ENCODE peak calls at places on chromosomes 6 and 20, in four cellular contexts. L is adrenal gland, G is pancreas, H is ascending aorta. F is an unnamed sample.
A peak's percentile ranks its signal among the peaks of the same experiment; 100 is the strongest.

GRCh38 chr6:4316867-4317400 is 181.6 kb upstream of the ECI2 start:
- DNase-seq in L (peak; percentile 71), G (peak; percentile 38), H (peak; percentile 37), F (peak; percentile 71)

GRCh38 chr6:47308223-47308567 is 1.5 kb downstream of the TNFRSF21 start:
- DNase-seq in L (no peak), G (no peak), H (no peak), F (no peak)

GRCh38 chr6:111789593-111789992 is 83.7 kb downstream of the FYN start:
- DNase-seq in L (no peak), G (no peak), H (no peak), F (no peak)

GRCh38 chr6:125832396-125832795 is 41.6 kb downstream of the NCOA7 start:
- DNase-seq in L (no peak), G (no peak), H (no peak), F (no peak)

GRCh38 chr20:62010551-62011402 is 54.9 kb downstream of the TAF4 start:
- DNase-seq in L (peak; percentile 66), G (no peak), H (no peak), F (peak; percentile 53)

GRCh38 chr6:90294989-90295853 is 1.4 kb downstream of the BACH2 start:
- DNase-seq in L (no peak), G (peak; percentile 33), H (no peak), F (peak; percentile 32)

GRCh38 chr6:36029464-36029863 is 1.9 kb downstream of the MAPK14 start:
- DNase-seq in L (no peak), G (no peak), H (no peak), F (no peak)

GRCh38 chr6:21587182-21587924 is 6.2 kb upstream of the SOX4 start:
- DNase-seq in L (peak; percentile 71), G (peak; percentile 73), H (no peak), F (peak; percentile 72)

GRCh38 chr6:16132909-16133308 is 4.0 kb downstream of the MYLIP start:
- DNase-seq in L (no peak), G (no peak), H (no peak), F (no peak)

GRCh38 chr6:79544939-79545450 is 7.8 kb upstream of the LCA5 start:
- DNase-seq in L (peak; percentile 93), G (peak; percentile 33), H (peak; percentile 48), F (peak; percentile 53)

GRCh38 chr6:36820700-36821580 is 18.3 kb downstream of the CPNE5 start:
- DNase-seq in L (no peak), G (no peak), H (no peak), F (no peak)

GRCh38 chr20:41150664-41151063 is 13.3 kb downstream of the PLCG1 start:
- DNase-seq in L (no peak), G (no peak), H (no peak), F (no peak)

GRCh38 chr20:54234991-54235390 is 27.1 kb downstream of the PFDN4 start:
- DNase-seq in L (no peak), G (no peak), H (no peak), F (no peak)

GRCh38 chr20:3797592-3798404 is 1.7 kb downstream of the CDC25B start:
- DNase-seq in L (no peak), G (no peak), H (no peak), F (peak; percentile 65)

GRCh38 chr6:116352515-116353471 is 18.0 kb upstream of the DSE start:
- DNase-seq in L (no peak), G (no peak), H (no peak), F (no peak)

GRCh38 chr6:116210750-116211425 is 43.0 kb downstream of the TSPYL4 start:
- DNase-seq in L (peak; percentile 86), G (no peak), H (no peak), F (no peak)

GRCh38 chr6:143139239-143139784 is 78.6 kb downstream of the AIG1 start:
- DNase-seq in L (no peak), G (no peak), H (no peak), F (no peak)

GRCh38 chr6:139452176-139452876 is 77.9 kb upstream of the CITED2 start:
- DNase-seq in L (no peak), G (no peak), H (no peak), F (no peak)

GRCh38 chr6:170073846-170074245 is 217.0 kb downstream of the DLL1 start:
- DNase-seq in L (peak; percentile 43), G (peak; percentile 0), H (no peak), F (peak; percentile 2)

GRCh38 chr6:155328539-155329459 is 14.5 kb upstream of the TFB1M start:
- DNase-seq in L (no peak), G (peak; percentile 65), H (no peak), F (peak; percentile 41)

GRCh38 chr20:59948828-59949720 is 8.9 kb downstream of the FAM217B start:
- DNase-seq in L (no peak), G (no peak), H (no peak), F (no peak)

GRCh38 chr6:137271245-137272183 is 52.3 kb upstream of the IFNGR1 start:
- DNase-seq in L (no peak), G (no peak), H (no peak), F (no peak)

GRCh38 chr6:30876039-30876730 is 8.1 kb upstream of the DDR1 start:
- DNase-seq in L (peak; percentile 91), G (no peak), H (no peak), F (no peak)

GRCh38 chr20:6038256-6038655 is 15.6 kb downstream of the LRRN4 start:
- DNase-seq in L (no peak), G (no peak), H (no peak), F (no peak)

GRCh38 chr6:137494967-137495595 is 887 bp upstream of the OLIG3 start:
- DNase-seq in L (no peak), G (no peak), H (no peak), F (no peak)

GRCh38 chr6:93036835-93037234 is 382.5 kb downstream of the EPHA7 start:
- DNase-seq in L (no peak), G (no peak), H (no peak), F (no peak)

GRCh38 chr6:107152633-107153032 is 37.3 kb upstream of the BEND3 start:
- DNase-seq in L (no peak), G (peak; percentile 21), H (no peak), F (peak; percentile 57)

GRCh38 chr20:56278205-56278604 is 29.7 kb downstream of the MC3R start:
- DNase-seq in L (no peak), G (no peak), H (no peak), F (no peak)

GRCh38 chr6:169986171-169986847 is 234.9 kb downstream of the ERMARD start:
- DNase-seq in L (no peak), G (no peak), H (no peak), F (no peak)

GRCh38 chr6:51213806-51214205 is 395.1 kb downstream of the TFAP2B start:
- DNase-seq in L (no peak), G (no peak), H (no peak), F (no peak)

GRCh38 chr6:151161363-151161762 is 78.4 kb upstream of the AKAP12 start:
- DNase-seq in L (no peak), G (no peak), H (no peak), F (no peak)

GRCh38 chr6:83057705-83058321 is 7.8 kb downstream of the UBE3D start:
- DNase-seq in L (peak; percentile 75), G (no peak), H (no peak), F (peak; percentile 26)

DNA sequence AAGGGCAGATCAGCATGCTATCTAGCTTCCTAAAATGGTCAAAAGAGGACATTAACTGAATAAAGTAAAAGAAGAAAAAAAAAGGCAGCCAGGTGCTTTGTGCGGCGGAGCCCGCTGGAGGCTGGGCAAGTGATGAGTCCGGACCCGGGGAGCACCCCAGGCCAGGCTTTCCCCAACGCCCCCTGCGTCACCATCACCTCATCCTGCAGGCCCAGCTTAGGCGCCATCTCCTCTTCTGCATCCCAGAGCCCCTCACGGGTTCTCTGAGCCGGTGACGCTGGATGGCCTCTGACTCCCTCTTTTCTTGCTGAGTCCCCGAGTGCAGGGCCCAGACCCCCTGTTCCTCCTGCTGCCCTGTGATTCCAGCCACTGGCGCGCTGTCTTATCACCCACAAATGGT is 250.1 kb downstream of the TBXT start:
- DNase-seq in L (no peak), G (no peak), H (no peak), F (no peak)
- H3K4me1 ChIP-seq in L (no peaks in the 10 kb centered on the region), G (no peaks in the 10 kb centered on the region), H (no peaks in the 10 kb centered on the region), F (no peaks in the 10 kb centered on the region)

GRCh38 chr20:47353224-47353696 is 3.2 kb downstream of the ZMYND8 start:
- DNase-seq in L (no peak), G (no peak), H (no peak), F (no peak)

GRCh38 chr20:47354710-47355488 is 1.6 kb downstream of the ZMYND8 start:
- DNase-seq in L (no peak), G (no peak), H (no peak), F (no peak)

GRCh38 chr20:47353697-47354387 is 2.7 kb downstream of the ZMYND8 start:
- DNase-seq in L (no peak), G (no peak), H (no peak), F (no peak)

GRCh38 chr20:47355489-47356219 is 845 bp downstream of the ZMYND8 start:
- DNase-seq in L (no peak), G (no peak), H (no peak), F (no peak)

DNA sequence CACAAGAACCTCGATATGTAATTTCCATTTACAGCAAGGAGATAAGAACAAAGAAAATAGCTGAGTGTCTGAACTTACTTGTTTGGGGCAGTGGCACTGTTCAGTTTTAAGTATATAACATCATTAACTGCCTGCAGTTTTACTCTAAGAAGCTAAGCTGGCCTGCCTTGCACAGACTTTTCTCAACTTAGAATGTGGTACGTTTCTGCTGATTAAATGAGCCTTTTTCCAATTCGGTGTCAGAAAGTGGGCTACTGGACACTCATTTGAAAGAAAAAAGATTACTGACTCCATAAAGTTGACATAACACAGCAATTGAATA is 2.1 kb downstream of the ZMYND8 start:
- DNase-seq in L (no peak), G (no peak), H (no peak), F (no peak)
- H3K4me1 ChIP-seq in L (peaks cover 100% of the 10 kb centered on the region), G (peaks cover 88% of the 10 kb centered on the region), H (peaks cover 93% of the 10 kb centered on the region), F (peaks cover 89% of the 10 kb centered on the region)

GRCh38 chr20:32357869-32358631 is at the start of gene ASXL1:
- DNase-seq in L (peak; percentile 98), G (peak; percentile 99), H (peak; percentile 84), F (peak; percentile 97)
- H3K4me1 ChIP-seq in L (peaks cover 55% of the 10 kb centered on the region), G (peaks cover 12% of the 10 kb centered on the region), H (peaks cover 19% of the 10 kb centered on the region), F (peaks cover 4% of the 10 kb centered on the region)

GRCh38 chr6:152299336-152299735 is 337.8 kb downstream of the SYNE1 start:
- DNase-seq in L (no peak), G (no peak), H (no peak), F (no peak)

GRCh38 chr6:152298055-152298647 is 339.0 kb downstream of the SYNE1 start:
- DNase-seq in L (no peak), G (no peak), H (no peak), F (no peak)

GRCh38 chr6:152300517-152300916 is 336.6 kb downstream of the SYNE1 start:
- DNase-seq in L (no peak), G (no peak), H (no peak), F (no peak)

GRCh38 chr6:152301806-152302568 is 335.2 kb downstream of the SYNE1 start:
- DNase-seq in L (peak; percentile 94), G (peak; percentile 69), H (peak; percentile 61), F (peak; percentile 86)

DNA sequence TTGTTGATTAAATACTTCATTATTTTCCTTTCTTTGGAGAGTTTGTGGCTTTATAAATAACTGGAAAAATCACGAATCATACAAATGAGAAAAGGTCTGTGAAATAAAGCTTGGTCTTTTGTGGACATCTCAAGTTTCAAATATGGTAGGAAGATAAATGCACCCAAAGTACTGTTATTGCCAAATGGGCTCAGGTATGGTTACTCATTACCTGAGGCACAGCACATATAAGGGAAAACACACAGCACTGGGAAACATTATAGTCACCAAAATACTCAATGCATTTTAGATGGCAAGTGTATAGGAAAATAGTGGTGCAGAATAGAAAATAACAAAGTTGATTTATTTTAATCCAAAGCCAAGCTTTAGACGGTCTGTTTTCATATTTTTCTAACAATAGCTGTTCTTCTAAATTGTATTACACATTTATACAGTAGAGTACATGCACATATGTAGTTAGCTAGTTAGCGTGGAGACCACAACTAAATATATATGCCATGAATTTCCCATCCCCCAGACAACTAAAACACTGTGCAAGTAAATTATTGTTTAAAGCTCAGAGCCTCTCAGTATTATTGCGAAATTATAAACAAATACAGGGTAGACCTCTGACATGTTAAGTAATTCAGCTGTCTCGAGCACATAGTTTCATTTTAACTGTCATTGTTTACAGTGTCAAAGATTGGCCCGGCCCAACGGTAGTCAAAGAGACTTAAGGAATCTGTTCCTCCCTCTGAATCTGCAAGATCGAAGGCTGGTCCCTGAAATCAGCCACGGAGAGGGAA is 335.9 kb downstream of the SYNE1 start:
- DNase-seq in L (no peak), G (no peak), H (no peak), F (no peak)
- H3K4me1 ChIP-seq in L (peaks cover 26% of the 10 kb centered on the region), G (no peaks in the 10 kb centered on the region), H (peaks cover 15% of the 10 kb centered on the region), F (no peaks in the 10 kb centered on the region)

F was measured in transverse colon.